ENCODE peak calls at places on chromosomes 16 and 17, in five cellular contexts. S is GM12878, O is A549, R is neural progenitor cell, D is H1. W is an unnamed sample.

GRCh38 chr17:36095992-36096391 is 6.0 kb upstream of the CCL3 start:
- DNase-seq in S (no peak), O (no peak), R (no peak), D (no peak), W (no peak)

GRCh38 chr16:69073181-69073669 is 32.2 kb upstream of the HAS3 start:
- DNase-seq in S (no peak), O (peak), R (no peak), D (no peak), W (no peak)

GRCh38 chr16:87206646-87207451 is 110.3 kb downstream of the C16orf95 start:
- DNase-seq in S (no peak), O (peak), R (no peak), D (no peak), W (no peak)

GRCh38 chr17:9845306-9845705 is 19.6 kb downstream of the GLP2R start:
- DNase-seq in S (no peak), O (no peak), R (no peak), D (no peak), W (no peak)

GRCh38 chr17:71003736-71004135 is 834.4 kb downstream of the KCNJ2 start:
- DNase-seq in S (no peak), O (no peak), R (peak), D (peak), W (no peak)

GRCh38 chr17:69597898-69598692 is 183.6 kb downstream of the MAP2K6 start:
- DNase-seq in S (no peak), O (peak), R (no peak), D (no peak), W (no peak)

GRCh38 chr16:87235810-87236515 is 81.2 kb downstream of the C16orf95 start:
- DNase-seq in S (no peak), O (no peak), R (peak), D (peak), W (peak)

GRCh38 chr16:47197536-47198179 is 53.9 kb upstream of the NETO2 start:
- DNase-seq in S (no peak), O (no peak), R (no peak), D (no peak), W (no peak)

GRCh38 chr16:22220076-22220453 is 14.0 kb downstream of the EEF2K start:
- DNase-seq in S (no peak), O (no peak), R (no peak), D (no peak), W (no peak)

GRCh38 chr17:4980644-4981216 is 6.7 kb downstream of the CAMTA2 start:
- DNase-seq in S (no peak), O (peak), R (peak), D (peak), W (peak)

GRCh38 chr17:63476857-63477470 is at the start of gene ACE:
- DNase-seq in S (no peak), O (peak), R (peak), D (peak), W (peak)

GRCh38 chr17:11514565-11514964 is 83.7 kb upstream of the DNAH9 start:
- DNase-seq in S (no peak), O (no peak), R (no peak), D (no peak), W (no peak)

GRCh38 chr17:42526031-42526444 is 10.0 kb upstream of the NAGLU start:
- DNase-seq in S (no peak), O (peak), R (no peak), D (no peak), W (no peak)

GRCh38 chr17:29150191-29150590 is 30.0 kb downstream of the MYO18A start:
- DNase-seq in S (no peak), O (no peak), R (no peak), D (no peak), W (peak)

GRCh38 chr17:77207689-77208216 is 67.0 kb downstream of the SEC14L1 start:
- DNase-seq in S (no peak), O (no peak), R (no peak), D (no peak), W (no peak)
- H3K27ac ChIP-seq in S (no peak), O (no peak), R (no peak), D (no peak), W (no peak)

GRCh38 chr16:72935896-72936295 is 112.0 kb downstream of the ZFHX3 start:
- DNase-seq in S (no peak), O (no peak), R (no peak), D (no peak), W (no peak)
- TF ChIP-seq CTCF in S (no peak), O (no peak), R (no peak), D (no peak), W (no peak)

DNA sequence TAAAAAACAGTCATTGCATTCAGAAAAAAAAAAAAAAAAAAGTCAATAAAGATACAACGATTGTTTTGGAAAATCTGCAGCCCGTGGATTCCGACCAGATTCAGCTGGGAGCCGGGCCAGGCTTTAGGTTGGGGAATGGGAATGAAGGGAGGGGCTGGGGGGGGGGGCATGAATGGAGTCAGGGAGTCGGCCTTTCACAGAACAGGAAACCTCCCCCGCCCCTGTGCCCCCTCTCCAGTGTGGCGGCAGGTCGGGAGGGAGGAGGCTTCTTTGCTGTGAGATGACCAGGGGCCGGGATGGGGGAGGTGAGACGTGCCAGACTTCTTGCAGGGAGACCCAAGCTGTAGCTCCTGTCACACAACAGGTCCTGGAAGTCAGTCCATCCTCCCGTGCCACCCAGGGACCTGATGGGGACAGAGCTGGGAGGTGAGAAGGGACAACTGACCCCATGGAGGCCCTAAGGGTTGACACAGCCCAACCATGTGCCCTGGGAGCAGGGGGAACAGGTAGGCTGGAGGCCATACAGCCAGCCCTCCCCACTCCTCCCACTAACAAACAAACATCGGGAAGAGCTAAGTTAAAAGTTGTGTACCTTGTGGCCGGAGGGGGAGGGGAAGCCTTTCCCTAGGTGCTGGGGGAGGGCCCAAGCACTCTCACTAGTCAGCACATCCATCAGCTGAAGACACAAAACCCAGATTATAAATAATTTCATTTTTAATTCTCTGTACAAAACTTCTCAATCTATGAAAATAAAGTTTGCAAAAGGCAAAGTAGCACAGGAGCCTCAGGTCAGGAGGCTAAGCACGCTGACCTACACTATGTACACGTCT is 25.2 kb downstream of the SREBF1 start:
- DNase-seq in S (no peak), O (peak), R (peak), D (no peak), W (no peak)
- H3K4me2 ChIP-seq in S (no peak), O (peak), R (peak), D (peak), W (no peak)

GRCh38 chr17:16251043-16251442 is 34.0 kb downstream of the PIGL start:
- DNase-seq in S (no peak), O (no peak), R (no peak), D (no peak), W (no peak)

GRCh38 chr17:16251556-16251955 is 34.5 kb downstream of the PIGL start:
- DNase-seq in S (no peak), O (no peak), R (no peak), D (no peak), W (no peak)

GRCh38 chr17:16258916-16259315 is 41.9 kb downstream of the PIGL start:
- DNase-seq in S (no peak), O (no peak), R (no peak), D (no peak), W (no peak)

GRCh38 chr17:16259926-16260325 is 42.9 kb downstream of the PIGL start:
- DNase-seq in S (no peak), O (no peak), R (no peak), D (no peak), W (no peak)

GRCh38 chr17:16255481-16255901 is 38.5 kb downstream of the PIGL start:
- DNase-seq in S (no peak), O (no peak), R (peak), D (no peak), W (no peak)
- H3K27ac ChIP-seq in S (no peak), O (no peak), R (no peak), D (no peak), W (no peak)

GRCh38 chr16:19979638-19980037 is 94.1 kb downstream of the GPR139 start:
- DNase-seq in S (no peak), O (no peak), R (no peak), D (no peak), W (no peak)

GRCh38 chr16:19984136-19984535 is 89.6 kb downstream of the GPR139 start:
- DNase-seq in S (no peak), O (no peak), R (no peak), D (no peak), W (no peak)

DNA sequence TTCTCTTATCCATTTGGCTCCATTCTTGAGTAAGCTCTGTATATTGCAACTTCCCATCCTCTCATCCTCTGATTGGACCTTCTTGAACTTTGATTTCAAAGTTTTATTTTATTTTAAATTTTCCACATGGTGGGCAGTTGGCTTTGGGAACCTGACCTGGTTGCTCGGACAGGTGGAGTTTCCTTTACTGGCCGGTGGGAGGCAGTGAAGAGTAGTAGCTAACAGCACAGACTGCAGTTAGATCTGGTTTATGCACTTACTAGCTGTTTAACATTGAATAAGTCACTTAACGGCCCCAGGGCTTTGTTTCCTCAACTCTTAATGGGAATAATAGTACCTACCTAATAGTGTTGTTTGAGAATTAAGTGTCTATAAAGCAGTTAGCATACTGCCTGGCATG is 92.8 kb downstream of the GPR139 start:
- DNase-seq in S (no peak), O (peak), R (peak), D (peak), W (no peak)
- TF ChIP-seq CTCF in S (peak), O (peak), R (peak), D (peak), W (peak)

GRCh38 chr17:49970498-49970897 is 1.5 kb downstream of the DLX4 start:
- DNase-seq in S (no peak), O (no peak), R (no peak), D (no peak), W (no peak)

GRCh38 chr17:49971199-49971847 is 2.3 kb downstream of the DLX4 start:
- DNase-seq in S (no peak), O (no peak), R (no peak), D (no peak), W (no peak)

GRCh38 chr17:49968380-49969133 is 433 bp upstream of the DLX4 start:
- DNase-seq in S (no peak), O (peak), R (peak), D (peak), W (peak)

GRCh38 chr17:49969134-49969759 is at the start of gene DLX4:
- DNase-seq in S (no peak), O (no peak), R (peak), D (peak), W (no peak)

GRCh38 chr17:49969794-49970389 is 902 bp downstream of the DLX4 start:
- DNase-seq in S (no peak), O (no peak), R (no peak), D (no peak), W (no peak)
- H3K4me2 ChIP-seq in S (no peak), O (peak), R (peak), D (peak), W (peak)

DNA sequence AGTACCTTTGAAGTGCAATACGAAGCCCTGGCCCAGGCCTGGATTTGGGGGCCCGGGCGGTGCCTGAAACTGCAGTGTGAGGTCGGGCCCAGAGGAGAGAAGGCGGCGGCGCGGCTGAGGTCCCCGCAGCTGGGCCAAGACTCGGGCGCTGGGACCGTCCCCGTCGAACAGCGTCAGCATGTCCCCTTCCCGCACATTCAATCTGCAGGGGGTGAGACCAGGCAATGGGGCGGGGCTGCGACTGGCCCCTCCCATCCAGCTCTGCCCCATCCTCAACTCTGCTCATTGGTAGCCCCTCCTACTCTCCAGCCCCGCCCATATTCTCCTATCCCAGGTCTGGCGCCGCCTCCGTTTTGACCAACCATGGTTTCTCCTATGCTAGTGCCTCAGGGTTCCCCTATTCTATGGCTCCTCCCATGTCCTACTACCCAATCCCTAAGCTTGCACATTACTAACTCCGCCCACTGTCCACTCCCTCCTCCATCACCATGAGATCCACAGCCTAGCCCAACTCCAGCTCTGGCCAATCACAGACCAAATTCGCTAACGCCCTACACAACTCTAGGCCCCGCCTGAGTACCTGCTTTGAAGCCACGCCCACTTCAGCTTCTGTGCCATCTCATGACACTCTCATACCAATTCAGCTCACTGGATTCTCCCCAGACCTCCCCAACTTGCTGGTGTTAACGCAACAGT is 14.4 kb upstream of the CDIPT start:
- DNase-seq in S (peak), O (peak), R (peak), D (peak), W (peak)
- H3K27ac ChIP-seq in S (no peak), O (no peak), R (no peak), D (peak), W (no peak)

GRCh38 chr17:73646409-73647305 is 2.4 kb upstream of the SDK2 start:
- DNase-seq in S (no peak), O (peak), R (peak), D (peak), W (peak)
- TF ChIP-seq CTCF in S (no peak), O (peak), R (peak), D (peak), W (peak)

W was measured in OCI-LY7.